ENCODE peak calls at places on chromosomes 6 and 20, in five cellular contexts. E, M, O, D and P are unnamed samples.

GRCh38 chr6:89842228-89842627 is 12.5 kb downstream of the CASP8AP2 start:
- DNase-seq in E (no peak), M (no peak), O (peak), D (no peak), P (no peak)

GRCh38 chr6:31170600-31170881 is at the start of gene POU5F1:
- DNase-seq in E (no peak), M (no peak), O (no peak), D (no peak), P (no peak)

GRCh38 chr20:38029453-38029852 is 3.8 kb downstream of the TTI1 start:
- DNase-seq in E (no peak), M (no peak), O (no peak), D (no peak), P (no peak)

GRCh38 chr6:118468682-118469465 is 79.2 kb upstream of the PLN start:
- DNase-seq in E (no peak), M (no peak), O (peak), D (no peak), P (peak)

GRCh38 chr6:17494177-17494576 is 100.8 kb downstream of the CAP2 start:
- DNase-seq in E (no peak), M (no peak), O (no peak), D (no peak), P (no peak)

GRCh38 chr6:73722318-73723060 is 26.5 kb downstream of the CD109 start:
- DNase-seq in E (no peak), M (no peak), O (peak), D (no peak), P (no peak)

GRCh38 chr6:118918326-118918725 is 16.6 kb downstream of the MCM9 start:
- DNase-seq in E (no peak), M (no peak), O (peak), D (no peak), P (no peak)

GRCh38 chr20:41173791-41174341 is 36.5 kb downstream of the PLCG1 start:
- DNase-seq in E (peak), M (no peak), O (no peak), D (no peak), P (peak)

GRCh38 chr6:46652232-46652602 is 401 bp downstream of the CYP39A1 start:
- DNase-seq in E (no peak), M (no peak), O (no peak), D (no peak), P (no peak)

GRCh38 chr20:61940491-61940890 is 125.2 kb downstream of the TAF4 start:
- DNase-seq in E (no peak), M (no peak), O (no peak), D (no peak), P (no peak)

GRCh38 chr6:163570579-163571231 is 156.2 kb downstream of the QKI start:
- DNase-seq in E (no peak), M (no peak), O (no peak), D (no peak), P (no peak)

GRCh38 chr20:53949319-53949839 is 121.0 kb downstream of the BCAS1 start:
- DNase-seq in E (peak), M (peak), O (peak), D (peak), P (no peak)

GRCh38 chr6:142735182-142735581 is 209.8 kb downstream of the HIVEP2 start:
- DNase-seq in E (no peak), M (no peak), O (peak), D (no peak), P (no peak)

GRCh38 chr6:137878810-137879285 is 11.8 kb downstream of the TNFAIP3 start:
- DNase-seq in E (no peak), M (no peak), O (no peak), D (no peak), P (peak)

GRCh38 chr6:127566671-127567070 is 10.3 kb upstream of the C6orf58 start:
- DNase-seq in E (no peak), M (no peak), O (no peak), D (no peak), P (no peak)